ENCODE peak calls at places on chromosomes 7 and 10, in four cellular contexts. One of them, this sample, is unnamed.

GRCh38 chr10:20858292-20859124 is 38.6 kb downstream of the NEBL start:
- DNase-seq in AG10803: peak; percentile 31
- DNase-seq in bronchial epithelial cell: peak; percentile 49
- DNase-seq in brain microvascular endothelial cell: no peak
- DNase-seq in this sample: peak; percentile 22

GRCh38 chr10:75396861-75397570 is 4.5 kb downstream of the ZNF503 start:
- DNase-seq in brain microvascular endothelial cell: no peak
- DNase-seq in AG10803: no peak
- DNase-seq in bronchial epithelial cell: no peak
- DNase-seq in this sample: no peak

GRCh38 chr7:6614941-6615737 is at the start of gene ZNF853:
- DNase-seq in brain microvascular endothelial cell: no peak
- DNase-seq in bronchial epithelial cell: no peak
- DNase-seq in AG10803: no peak
- DNase-seq in this sample: no peak

GRCh38 chr7:24907311-24907886 is 72.6 kb downstream of the OSBPL3 start:
- DNase-seq in brain microvascular endothelial cell: peak; percentile 61
- DNase-seq in AG10803: no peak
- DNase-seq in bronchial epithelial cell: peak; percentile 89
- DNase-seq in this sample: no peak

GRCh38 chr10:82737556-82737955 is 862.6 kb downstream of the NRG3 start:
- DNase-seq in brain microvascular endothelial cell: no peak
- DNase-seq in AG10803: no peak
- DNase-seq in bronchial epithelial cell: no peak
- DNase-seq in this sample: no peak

GRCh38 chr7:92754756-92755581 is 81.4 kb downstream of the CDK6 start:
- DNase-seq in brain microvascular endothelial cell: no peak
- DNase-seq in bronchial epithelial cell: no peak
- DNase-seq in AG10803: peak; percentile 75
- DNase-seq in this sample: no peak

GRCh38 chr7:47104206-47104549 is 477.7 kb downstream of the TNS3 start:
- DNase-seq in brain microvascular endothelial cell: no peak
- DNase-seq in bronchial epithelial cell: no peak
- DNase-seq in AG10803: peak; percentile 43
- DNase-seq in this sample: no peak

GRCh38 chr7:77752016-77752415 is 46.2 kb downstream of the TMEM60 start:
- DNase-seq in brain microvascular endothelial cell: no peak
- DNase-seq in bronchial epithelial cell: no peak
- DNase-seq in AG10803: no peak
- DNase-seq in this sample: no peak

GRCh38 chr10:69766161-69766910 is 35.4 kb upstream of the COL13A1 start:
- DNase-seq in AG10803: peak; percentile 56
- DNase-seq in brain microvascular endothelial cell: no peak
- DNase-seq in bronchial epithelial cell: no peak
- DNase-seq in this sample: no peak

GRCh38 chr7:7639847-7640220 is 718 bp upstream of the UMAD1 start:
- DNase-seq in bronchial epithelial cell: peak; percentile 52
- DNase-seq in brain microvascular endothelial cell: peak; percentile 3
- DNase-seq in AG10803: peak; percentile 4
- DNase-seq in this sample: peak; percentile 7

GRCh38 chr7:80275192-80275605 is 140.6 kb downstream of the GNAI1 start:
- DNase-seq in AG10803: no peak
- DNase-seq in bronchial epithelial cell: no peak
- DNase-seq in brain microvascular endothelial cell: no peak
- DNase-seq in this sample: no peak

GRCh38 chr10:87875929-87876571 is 12.6 kb downstream of the PTEN start:
- DNase-seq in bronchial epithelial cell: no peak
- DNase-seq in AG10803: no peak
- DNase-seq in brain microvascular endothelial cell: no peak
- DNase-seq in this sample: no peak

GRCh38 chr7:103810112-103810744 is 179.2 kb downstream of the RELN start:
- DNase-seq in brain microvascular endothelial cell: peak; percentile 11
- DNase-seq in bronchial epithelial cell: no peak
- DNase-seq in AG10803: no peak
- DNase-seq in this sample: no peak

GRCh38 chr7:12683678-12684077 is 3.8 kb upstream of the ARL4A start:
- DNase-seq in brain microvascular endothelial cell: no peak
- DNase-seq in AG10803: peak; percentile 27
- DNase-seq in bronchial epithelial cell: peak; percentile 30
- DNase-seq in this sample: no peak

GRCh38 chr7:99001482-99002145 is 123.3 kb downstream of the TRRAP start:
- DNase-seq in AG10803: no peak
- DNase-seq in bronchial epithelial cell: no peak
- DNase-seq in brain microvascular endothelial cell: peak; percentile 6
- DNase-seq in this sample: no peak

GRCh38 chr7:110486549-110486948 is 604.4 kb upstream of the LRRN3 start:
- DNase-seq in brain microvascular endothelial cell: no peak
- DNase-seq in bronchial epithelial cell: no peak
- DNase-seq in AG10803: no peak
- DNase-seq in this sample: no peak

GRCh38 chr10:117133273-117134083 is 4.6 kb downstream of the VAX1 start:
- DNase-seq in AG10803: no peak
- DNase-seq in brain microvascular endothelial cell: no peak
- DNase-seq in bronchial epithelial cell: no peak
- DNase-seq in this sample: no peak

GRCh38 chr7:111842489-111842888 is 280.2 kb upstream of the IMMP2L start:
- DNase-seq in bronchial epithelial cell: no peak
- DNase-seq in brain microvascular endothelial cell: no peak
- DNase-seq in AG10803: no peak
- DNase-seq in this sample: no peak

GRCh38 chr10:95644935-95645334 is 11.6 kb downstream of the ALDH18A1 start:
- DNase-seq in bronchial epithelial cell: no peak
- DNase-seq in brain microvascular endothelial cell: no peak
- DNase-seq in AG10803: no peak
- DNase-seq in this sample: no peak

GRCh38 chr10:113922787-113923570 is 68.5 kb downstream of the NHLRC2 start:
- DNase-seq in bronchial epithelial cell: no peak
- DNase-seq in brain microvascular endothelial cell: no peak
- DNase-seq in AG10803: no peak
- DNase-seq in this sample: no peak

GRCh38 chr10:18601321-18601720 is 50.1 kb downstream of the NSUN6 start:
- DNase-seq in AG10803: no peak
- DNase-seq in brain microvascular endothelial cell: no peak
- DNase-seq in bronchial epithelial cell: no peak
- DNase-seq in this sample: no peak
- H3K4me3 ChIP-seq in AG10803: no peak overlapping the region
- H3K4me3 ChIP-seq in brain microvascular endothelial cell: no peak overlapping the region
- H3K4me3 ChIP-seq in bronchial epithelial cell: no peak overlapping the region
- H3K4me3 ChIP-seq in this sample: no peak overlapping the region

GRCh38 chr10:13784067-13784466 is 197.3 kb downstream of the PRPF18 start:
- DNase-seq in brain microvascular endothelial cell: peak; percentile 67
- DNase-seq in AG10803: no peak
- DNase-seq in bronchial epithelial cell: peak; percentile 62
- DNase-seq in this sample: no peak
- TF ChIP-seq CTCF in brain microvascular endothelial cell: peak; percentile 75
- TF ChIP-seq CTCF in AG10803: peak; percentile 43
- TF ChIP-seq CTCF in bronchial epithelial cell: peak; percentile 57
- TF ChIP-seq CTCF in this sample: peak; percentile 42

GRCh38 chr10:28765641-28766040 is 88.3 kb downstream of the BAMBI start:
- DNase-seq in bronchial epithelial cell: no peak
- DNase-seq in AG10803: no peak
- DNase-seq in brain microvascular endothelial cell: no peak
- DNase-seq in this sample: no peak

GRCh38 chr10:28769147-28769604 is 91.9 kb downstream of the BAMBI start:
- DNase-seq in brain microvascular endothelial cell: no peak
- DNase-seq in bronchial epithelial cell: no peak
- DNase-seq in AG10803: no peak
- DNase-seq in this sample: no peak

GRCh38 chr10:28763471-28763870 is 86.2 kb downstream of the BAMBI start:
- DNase-seq in AG10803: no peak
- DNase-seq in brain microvascular endothelial cell: no peak
- DNase-seq in bronchial epithelial cell: no peak
- DNase-seq in this sample: peak; percentile 25

DNA sequence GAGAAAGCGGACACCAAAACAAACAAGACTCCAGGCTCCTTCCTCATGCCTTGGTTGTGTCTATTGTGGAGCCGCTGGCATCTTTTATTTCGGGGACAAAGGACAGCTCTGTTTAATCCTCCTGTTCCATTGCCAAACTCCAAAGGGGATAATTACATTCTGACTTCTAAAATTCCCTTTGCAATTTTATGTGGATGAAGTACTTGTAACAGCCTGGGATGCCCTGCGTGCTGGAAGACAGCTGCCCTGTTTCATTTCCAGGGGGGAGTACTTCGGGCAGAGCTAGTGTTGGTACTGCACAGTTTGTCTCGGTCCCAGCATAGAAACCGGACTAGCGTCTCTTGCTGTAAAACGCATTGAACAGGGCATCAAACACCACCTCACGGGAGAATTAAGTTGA is 90.9 kb downstream of the BAMBI start:
- DNase-seq in brain microvascular endothelial cell: no peak
- DNase-seq in AG10803: no peak
- DNase-seq in bronchial epithelial cell: no peak
- DNase-seq in this sample: no peak
- H3K4me3 ChIP-seq in brain microvascular endothelial cell: no peak overlapping the region
- H3K4me3 ChIP-seq in AG10803: no peak overlapping the region
- H3K4me3 ChIP-seq in bronchial epithelial cell: no peak overlapping the region
- H3K4me3 ChIP-seq in this sample: no peak overlapping the region

GRCh38 chr7:44348300-44348699 is 22.9 kb upstream of the CAMK2B start:
- DNase-seq in brain microvascular endothelial cell: peak; percentile 49
- DNase-seq in AG10803: peak; percentile 34
- DNase-seq in bronchial epithelial cell: peak; percentile 11
- DNase-seq in this sample: peak; percentile 1
- TF ChIP-seq CTCF in brain microvascular endothelial cell: peak; percentile 83
- TF ChIP-seq CTCF in AG10803: peak; percentile 60
- TF ChIP-seq CTCF in bronchial epithelial cell: peak; percentile 25
- TF ChIP-seq CTCF in this sample: peak; percentile 59

DNA sequence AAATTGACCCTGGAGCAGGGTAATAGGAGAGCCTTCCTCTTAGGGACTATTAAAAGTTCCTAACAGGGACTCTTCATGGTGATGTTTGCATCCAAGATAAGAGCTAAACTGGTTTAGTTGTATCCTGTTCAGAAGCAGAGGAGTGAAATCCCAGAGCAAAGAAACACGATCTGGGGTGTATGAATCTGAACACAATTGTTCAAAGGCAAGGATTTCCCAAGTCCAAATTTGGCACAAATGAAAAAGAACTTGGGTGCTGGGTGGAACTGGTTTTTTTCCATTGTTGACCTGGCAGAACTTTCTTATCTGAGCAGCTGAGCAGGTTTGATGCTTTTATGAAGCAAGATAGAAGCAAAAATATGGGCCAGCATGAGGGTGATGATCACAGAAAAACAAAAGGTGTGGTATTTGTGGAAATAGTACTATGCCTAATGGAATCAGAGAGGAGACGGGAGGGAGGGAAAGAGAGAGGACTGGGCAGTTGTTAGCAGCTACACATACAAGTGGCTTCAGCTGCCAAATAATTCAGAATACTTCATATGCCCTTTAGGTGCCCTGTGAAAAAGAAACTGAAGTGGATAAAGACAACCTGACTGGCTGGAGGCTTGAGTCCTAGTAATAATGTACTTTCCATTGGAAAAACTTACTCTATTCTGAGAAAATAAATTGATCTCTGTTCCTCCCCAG is 6.1 kb downstream of the AGFG2 start:
- DNase-seq in bronchial epithelial cell: peak; percentile 46
- DNase-seq in AG10803: no peak
- DNase-seq in brain microvascular endothelial cell: no peak
- DNase-seq in this sample: no peak
- H3K4me3 ChIP-seq in bronchial epithelial cell: no peak overlapping the region
- H3K4me3 ChIP-seq in AG10803: no peak overlapping the region
- H3K4me3 ChIP-seq in brain microvascular endothelial cell: no peak overlapping the region
- H3K4me3 ChIP-seq in this sample: no peak overlapping the region

DNA sequence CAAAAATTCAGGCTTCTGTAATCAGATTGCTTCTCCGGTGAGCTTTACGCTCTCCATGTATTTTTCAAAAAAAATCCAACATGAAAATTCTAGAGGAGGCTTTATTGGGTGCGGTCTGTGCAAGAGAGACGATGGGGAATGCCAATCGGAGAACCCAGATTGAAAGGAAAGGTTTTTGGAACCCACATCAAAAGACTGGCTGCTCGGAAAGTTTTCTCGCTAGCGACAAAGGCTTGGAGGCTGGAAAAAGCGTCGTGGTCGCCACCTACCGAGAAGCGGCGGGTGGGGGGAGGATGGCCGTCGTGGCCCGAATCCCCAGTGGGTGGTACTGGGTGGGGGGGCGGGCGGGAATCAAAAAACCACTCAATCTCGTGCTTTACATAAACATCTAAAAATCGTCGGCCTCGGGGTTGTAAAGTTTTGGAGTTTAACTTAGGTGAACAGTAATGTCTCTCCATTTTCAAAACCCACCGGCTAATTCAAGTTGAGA is 1.1 kb upstream of the GTF2I start:
- DNase-seq in AG10803: peak; percentile 17
- DNase-seq in brain microvascular endothelial cell: no peak
- DNase-seq in bronchial epithelial cell: no peak
- DNase-seq in this sample: no peak
- TF ChIP-seq CTCF in AG10803: peak; percentile 12
- TF ChIP-seq CTCF in brain microvascular endothelial cell: no peak
- TF ChIP-seq CTCF in bronchial epithelial cell: peak; percentile 8
- TF ChIP-seq CTCF in this sample: no peak

This sample was measured in retinal pigment epithelial cell.